ENCODE peak calls at places on chromosomes 5 and 9, in six cellular contexts. Y is stomach, K is IMR-90, Z is sigmoid colon, L is lower leg skin, H is prostate gland. O is an unnamed sample.

GRCh38 chr5:177604656-177605055 is 4.7 kb downstream of the B4GALT7 start:
- DNase-seq in L (no peak), Y (no peak), Z (no peak), K (no peak), H (no peak), O (no peak)

GRCh38 chr9:120439147-120439546 is 140.8 kb downstream of the CDK5RAP2 start:
- DNase-seq in K (peak), Z (no peak), L (no peak), H (no peak), Y (no peak), O (no peak)

GRCh38 chr5:136011427-136012001 is 17.3 kb upstream of the TGFBI start:
- DNase-seq in K (peak), Y (no peak), Z (no peak), H (no peak), L (no peak), O (no peak)

GRCh38 chr9:71879644-71880174 is 31.3 kb downstream of the ABHD17B start:
- DNase-seq in L (no peak), Z (no peak), Y (no peak), H (no peak), K (no peak), O (no peak)

GRCh38 chr9:33143241-33143642 is 23.9 kb downstream of the B4GALT1 start:
- DNase-seq in H (no peak), L (no peak), Z (peak), Y (no peak), K (peak), O (no peak)

GRCh38 chr5:109921735-109922395 is 232.1 kb downstream of the MAN2A1 start:
- DNase-seq in Y (peak), H (no peak), Z (no peak), K (no peak), L (no peak), O (peak)

GRCh38 chr5:16593013-16593412 is 23.8 kb downstream of the RETREG1 start:
- DNase-seq in L (peak), Z (no peak), H (no peak), Y (no peak), K (no peak), O (no peak)

GRCh38 chr5:38922199-38922598 is 76.4 kb downstream of the OSMR start:
- DNase-seq in H (peak), Z (no peak), Y (peak), L (peak), K (peak), O (no peak)

GRCh38 chr5:59553992-59554391 is 339.5 kb downstream of the PDE4D start:
- DNase-seq in Z (no peak), K (no peak), L (no peak), H (no peak), Y (no peak), O (no peak)

GRCh38 chr5:16932401-16932800 is 3.7 kb downstream of the MYO10 start:
- DNase-seq in L (no peak), K (no peak), H (peak), Y (no peak), Z (no peak), O (no peak)

GRCh38 chr5:174301848-174302625 is 256.5 kb downstream of the NSG2 start:
- DNase-seq in K (no peak), H (no peak), L (no peak), Y (no peak), Z (no peak), O (no peak)

GRCh38 chr5:143824851-143825720 is 13.1 kb downstream of the HMHB1 start:
- DNase-seq in K (peak), Y (peak), H (peak), L (peak), Z (peak), O (peak)

GRCh38 chr5:166377756-166378155 is 1913.7 kb upstream of the WWC1 start:
- DNase-seq in Z (no peak), Y (no peak), L (no peak), H (no peak), K (no peak), O (no peak)

GRCh38 chr9:127908660-127908926 is 8.2 kb downstream of the ST6GALNAC4 start:
- DNase-seq in Y (no peak), H (no peak), L (no peak), K (no peak), Z (no peak), O (no peak)

GRCh38 chr9:75640250-75640649 is 250.2 kb upstream of the PCSK5 start:
- DNase-seq in Z (no peak), L (no peak), K (no peak), H (no peak), Y (no peak), O (no peak)

GRCh38 chr9:37913480-37914153 is 9.7 kb upstream of the SLC25A51 start:
- DNase-seq in K (peak), H (peak), Z (peak), Y (peak), L (peak), O (peak)

GRCh38 chr5:55914141-55914413 is 62.9 kb downstream of the IL31RA start:
- DNase-seq in Y (no peak), L (no peak), H (no peak), K (no peak), Z (no peak), O (no peak)

GRCh38 chr5:6715758-6716633 is 2.8 kb downstream of the TENT4A start:
- DNase-seq in L (no peak), H (no peak), Y (no peak), K (no peak), Z (no peak), O (no peak)

GRCh38 chr9:112224401-112225289 is 49.5 kb upstream of the SUSD1 start:
- DNase-seq in Y (no peak), L (no peak), Z (no peak), K (peak), H (no peak), O (no peak)

GRCh38 chr5:32276173-32276853 is 36.4 kb downstream of the MTMR12 start:
- DNase-seq in L (no peak), Y (no peak), K (peak), Z (no peak), H (no peak), O (no peak)

GRCh38 chr9:82488319-82488701 is 499.7 kb downstream of the SPATA31D1 start:
- DNase-seq in Z (no peak), Y (peak), K (no peak), L (no peak), H (no peak), O (no peak)

GRCh38 chr9:109542922-109543321 is 44.8 kb upstream of the PTPN3 start:
- DNase-seq in H (no peak), Y (no peak), L (no peak), Z (no peak), K (no peak), O (no peak)

GRCh38 chr9:36161187-36161586 is 8.0 kb upstream of the CCIN start:
- DNase-seq in Z (no peak), K (peak), Y (no peak), H (no peak), L (no peak), O (peak)

GRCh38 chr5:119275146-119275872 is 80.5 kb upstream of the TNFAIP8 start:
- DNase-seq in K (peak), H (no peak), L (no peak), Y (no peak), Z (no peak), O (no peak)

GRCh38 chr9:111399772-111400563 is 69.9 kb upstream of the OR2K2 start:
- DNase-seq in L (no peak), Z (no peak), Y (peak), K (peak), H (no peak), O (no peak)

GRCh38 chr9:105385372-105385985 is 62.4 kb upstream of the FSD1L start:
- DNase-seq in L (peak), H (peak), K (no peak), Y (no peak), Z (peak), O (no peak)

GRCh38 chr5:54844905-54845566 is 140.4 kb downstream of the ESM1 start:
- DNase-seq in L (no peak), Z (no peak), H (no peak), K (peak), Y (no peak), O (no peak)

GRCh38 chr5:90161399-90161798 is 248.2 kb downstream of the CETN3 start:
- DNase-seq in L (peak), K (no peak), H (no peak), Y (peak), Z (no peak), O (peak)

GRCh38 chr5:135398160-135398854 is 724 bp downstream of the MACROH2A1 start:
- DNase-seq in Y (peak), H (no peak), K (no peak), L (no peak), Z (no peak), O (peak)

GRCh38 chr5:176535655-176536131 is 1.5 kb downstream of the RNF44 start:
- DNase-seq in H (no peak), L (no peak), K (no peak), Y (no peak), Z (no peak), O (peak)

DNA sequence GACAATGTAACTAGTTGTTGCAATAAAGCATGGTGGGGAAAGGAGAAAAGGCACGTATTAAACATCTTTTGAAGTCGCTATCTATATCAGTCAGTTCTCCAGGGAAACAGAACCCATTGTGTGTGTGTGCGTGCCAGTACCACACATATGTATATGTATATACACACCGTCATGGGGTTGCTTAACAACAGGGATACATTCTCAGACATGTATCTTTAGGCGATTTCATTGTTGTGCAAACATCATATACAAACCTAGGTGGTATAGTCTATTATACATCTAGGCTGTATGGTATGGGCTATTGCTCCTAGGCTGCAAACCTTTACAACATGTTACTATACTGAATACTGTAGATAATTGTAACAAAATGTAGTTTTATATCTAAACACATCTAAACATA is 2.3 kb downstream of the CDKN2B-AS1 start:
- DNase-seq in H (no peak), K (no peak), Z (no peak), L (no peak), Y (no peak), O (no peak)
- H3K4me3 ChIP-seq in H (no peak), K (no peak), Z (no peak), L (no peak), Y (no peak), O (no peak)

GRCh38 chr5:36267905-36268304 is 26.2 kb upstream of the NADK2 start:
- DNase-seq in Z (no peak), Y (no peak), H (no peak), K (no peak), L (no peak), O (no peak)
- TF ChIP-seq POLR2A in Z (no peak), Y (no peak), H (no peak), K (no peak), L (no peak), O (no peak)

GRCh38 chr5:87733918-87734317 is 321.2 kb upstream of the CCNH start:
- DNase-seq in Z (no peak), Y (no peak), K (no peak), H (no peak), L (no peak), O (no peak)
- H3K4me3 ChIP-seq in Z (no peak), Y (no peak), K (no peak), H (no peak), L (no peak), O (no peak)

GRCh38 chr5:158629591-158630312 is 470.0 kb downstream of the EBF1 start:
- DNase-seq in Z (no peak), K (no peak), L (no peak), Y (no peak), H (no peak), O (no peak)
- TF ChIP-seq POLR2A in Z (no peak), K (no peak), L (no peak), Y (no peak), H (no peak), O (no peak)

O was measured in spleen.